ENCODE peak calls at places on chromosomes 1 and 21, in eight cellular contexts. G, C, F, L, T, E, N and X are unnamed samples.
A peak's percentile ranks its signal among the peaks of the same experiment; 100 is the strongest.

GRCh38 chr1:198713081-198713480 is 74.2 kb downstream of the PTPRC start:
- DNase-seq in G (no peak), C (no peak), F (no peak), L (no peak), T (no peak), E (no peak), N (no peak), X (no peak)

GRCh38 chr1:234109840-234110239 is 205.4 kb downstream of the SLC35F3 start:
- DNase-seq in G (no peak), C (no peak), F (no peak), L (no peak), T (no peak), E (no peak), N (no peak), X (no peak)

GRCh38 chr1:205294914-205295310 is 26.6 kb downstream of the NUAK2 start:
- DNase-seq in G (no peak), C (no peak), F (no peak), L (no peak), T (no peak), E (no peak), N (no peak), X (no peak)

GRCh38 chr1:119101563-119101962 is 38.9 kb downstream of the WARS2 start:
- DNase-seq in G (no peak), C (no peak), F (no peak), L (no peak), T (no peak), E (no peak), N (no peak), X (no peak)

GRCh38 chr1:181936768-181937581 is 124.5 kb downstream of the ZNF648 start:
- DNase-seq in G (peak; percentile 57), C (no peak), F (peak; percentile 13), L (no peak), T (no peak), E (no peak), N (peak; percentile 90), X (peak; percentile 75)

GRCh38 chr21:34858559-34858958 is 189.8 kb downstream of the CLIC6 start:
- DNase-seq in G (no peak), C (no peak), F (no peak), L (no peak), T (no peak), E (no peak), N (no peak), X (no peak)

GRCh38 chr1:68379085-68379478 is 70.7 kb downstream of the RPE65 start:
- DNase-seq in G (no peak), C (no peak), F (no peak), L (no peak), T (no peak), E (no peak), N (no peak), X (no peak)

GRCh38 chr1:7526196-7526866 is 244.8 kb upstream of the VAMP3 start:
- DNase-seq in G (no peak), C (no peak), F (no peak), L (no peak), T (no peak), E (no peak), N (no peak), X (no peak)

GRCh38 chr1:107954121-107954520 is 10.9 kb downstream of the VAV3 start:
- DNase-seq in G (no peak), C (no peak), F (no peak), L (no peak), T (no peak), E (no peak), N (no peak), X (no peak)

GRCh38 chr21:39613029-39613934 is 542 bp downstream of the B3GALT5 start:
- DNase-seq in G (no peak), C (no peak), F (no peak), L (no peak), T (no peak), E (no peak), N (no peak), X (no peak)

GRCh38 chr1:42333662-42334239 is 1.3 kb downstream of the FOXJ3 start:
- DNase-seq in G (no peak), C (no peak), F (no peak), L (no peak), T (no peak), E (no peak), N (no peak), X (no peak)

DNA sequence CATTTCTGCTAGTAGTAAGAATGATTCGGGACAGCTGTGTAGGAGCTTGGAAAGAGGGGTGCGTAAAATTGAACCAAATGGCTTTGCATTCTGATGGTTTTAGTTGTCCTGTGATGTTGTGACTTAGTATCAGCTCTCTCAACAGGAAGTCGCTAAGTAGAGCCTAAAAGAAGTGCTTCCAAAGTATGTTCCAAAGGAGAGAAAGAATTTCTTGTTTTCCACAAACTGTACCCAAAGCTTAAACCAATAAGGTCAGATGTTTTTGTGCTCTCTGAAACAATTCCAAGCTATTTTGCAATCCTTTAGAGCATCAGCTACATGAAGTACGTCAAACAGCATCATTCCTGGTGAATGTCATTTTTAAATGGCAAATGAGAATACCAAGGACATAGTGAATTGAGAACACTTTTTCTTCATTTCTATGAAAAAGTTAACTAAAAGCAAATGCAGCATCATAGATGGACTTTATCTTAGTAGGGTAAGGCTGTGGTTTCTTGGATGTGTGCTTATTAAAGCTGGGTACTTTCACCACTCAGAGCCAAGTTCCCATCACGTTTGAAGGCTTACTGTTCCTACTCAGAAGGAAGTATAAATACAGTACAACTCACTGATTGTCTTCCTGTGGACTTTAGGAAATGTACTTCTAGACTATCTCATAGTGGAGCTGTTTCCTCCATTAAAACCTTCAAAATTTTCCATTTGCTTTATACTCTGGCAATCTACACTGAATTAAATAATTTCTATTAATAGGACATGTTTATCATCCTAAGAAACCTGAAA is 148.6 kb downstream of the C1orf21 start:
- DNase-seq in G (no peak), C (no peak), F (no peak), L (no peak), T (no peak), E (no peak), N (no peak), X (no peak)
- TF ChIP-seq CTCF in G (no peak), C (no peak), F (no peak), L (no peak), T (no peak), E (no peak), N (no peak), X (no peak)

GRCh38 chr1:156970017-156970416 is 49.6 kb downstream of the LRRC71 start:
- DNase-seq in G (no peak), C (no peak), F (no peak), L (no peak), T (no peak), E (no peak), N (no peak), X (no peak)
- TF ChIP-seq CTCF in G (no peak), C (no peak), F (peak; percentile 41), L (no peak), T (no peak), E (no peak), N (no peak), X (no peak)

DNA sequence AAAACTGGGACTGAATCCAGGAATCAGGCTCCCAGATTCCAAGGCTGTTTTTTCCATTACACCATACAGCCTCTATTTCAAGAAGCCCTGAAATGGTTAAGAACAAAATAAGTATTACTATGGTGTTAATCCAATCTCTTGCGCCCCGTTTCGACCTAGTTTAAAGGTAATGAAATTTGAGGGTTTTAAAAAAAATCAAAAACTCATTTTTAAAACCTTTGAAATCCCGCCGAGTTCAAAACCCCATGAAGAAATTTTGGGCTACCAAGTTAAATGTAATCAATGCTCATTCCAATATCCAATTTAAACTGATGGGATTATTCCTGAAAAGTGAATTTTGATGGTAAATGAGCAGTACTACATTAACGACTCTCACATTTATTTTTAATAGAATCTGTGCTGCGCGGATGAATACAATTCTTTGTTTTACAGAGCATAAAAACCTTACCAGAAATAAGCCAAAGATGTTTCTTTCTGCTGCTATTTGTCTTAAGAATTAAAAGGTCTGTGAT is 767 bp upstream of the EGLN1 start:
- DNase-seq in G (no peak), C (no peak), F (no peak), L (no peak), T (no peak), E (no peak), N (no peak), X (no peak)
- TF ChIP-seq CTCF in G (no peak), C (no peak), F (peak; percentile 10), L (no peak), T (no peak), E (no peak), N (peak; percentile 2), X (no peak)

DNA sequence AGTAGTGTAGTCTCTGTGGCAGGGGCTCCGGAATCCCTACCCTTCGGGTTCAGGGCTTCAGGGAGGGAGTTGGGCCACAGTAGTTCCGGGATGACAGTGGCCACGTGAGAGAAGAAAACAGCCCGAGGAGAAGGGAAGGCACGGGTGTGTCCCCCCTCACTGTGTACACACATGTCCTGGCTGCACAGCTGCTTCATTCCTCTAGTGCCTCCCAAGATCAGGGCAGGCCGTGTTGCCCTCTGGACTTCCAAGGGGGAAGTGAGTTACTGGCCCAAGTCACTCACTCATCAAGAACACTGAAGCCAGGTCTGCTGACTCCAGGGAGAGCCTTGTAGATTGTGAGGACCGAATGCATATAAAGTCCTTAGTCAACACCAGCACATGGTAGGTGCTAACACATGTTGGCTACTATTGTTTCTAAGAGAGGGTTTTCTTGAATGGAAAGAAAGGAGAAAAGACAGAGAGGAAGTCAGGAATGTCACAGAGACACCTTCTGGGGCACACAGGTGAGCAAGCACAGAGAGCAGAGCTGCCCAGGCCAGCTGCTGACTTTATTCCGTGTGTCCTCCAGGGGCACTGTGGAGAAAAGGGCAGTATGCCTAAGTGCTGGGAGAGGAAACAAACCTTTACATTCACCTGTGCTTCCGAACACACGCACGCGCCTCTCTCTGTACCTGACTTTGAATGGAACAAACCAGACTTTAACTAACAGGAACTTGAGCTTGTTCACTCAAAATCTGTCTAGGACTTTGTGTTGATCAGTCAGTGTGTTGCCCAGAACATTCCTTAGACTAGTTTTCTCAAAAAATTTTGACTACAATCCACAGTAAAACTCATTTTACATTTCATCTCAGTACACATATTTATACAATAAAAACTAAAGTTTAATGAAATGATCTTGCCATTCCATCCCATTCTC is 40.0 kb downstream of the LHX4 start:
- DNase-seq in G (peak; percentile 46), C (no peak), F (no peak), L (no peak), T (peak; percentile 17), E (no peak), N (peak; percentile 67), X (no peak)
- TF ChIP-seq CTCF in G (no peak), C (peak; percentile 29), F (no peak), L (no peak), T (no peak), E (peak; percentile 27), N (peak; percentile 61), X (no peak)

DNA sequence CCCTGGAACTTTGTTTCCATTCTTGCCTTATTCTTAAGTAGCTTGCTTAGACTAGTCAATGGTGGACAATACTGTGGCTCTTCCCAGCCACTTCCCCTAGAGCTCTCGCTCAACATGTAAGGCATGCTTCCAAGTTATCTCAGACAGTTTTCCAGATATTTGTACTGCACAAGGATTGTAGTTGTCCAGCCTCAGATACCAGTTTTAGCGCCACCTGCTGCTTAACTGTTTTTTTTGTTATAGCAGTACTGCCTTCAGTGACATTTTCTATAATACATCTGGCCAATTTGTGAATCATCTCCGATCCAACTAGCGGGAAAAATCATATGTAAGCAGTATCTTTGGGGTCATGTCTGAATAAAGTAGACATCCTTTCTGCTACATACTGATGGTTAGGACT is 346.7 kb upstream of the ADGRL4 start:
- DNase-seq in G (peak; percentile 33), C (peak; percentile 51), F (no peak), L (no peak), T (peak; percentile 18), E (no peak), N (no peak), X (no peak)
- TF ChIP-seq CTCF in G (no peak), C (peak; percentile 36), F (no peak), L (no peak), T (peak; percentile 34), E (peak; percentile 56), N (peak; percentile 68), X (peak; percentile 69)

GRCh38 chr1:157310401-157310800 is 172.2 kb upstream of the ETV3 start:
- DNase-seq in G (no peak), C (no peak), F (no peak), L (no peak), T (no peak), E (no peak), N (peak; percentile 29), X (no peak)
- TF ChIP-seq CTCF in G (no peak), C (no peak), F (no peak), L (no peak), T (no peak), E (no peak), N (no peak), X (no peak)